ENCODE peak calls at places on chromosomes 3 and 15, in nine cellular contexts. S, J, C, F, Y, V, H, P and Q are unnamed samples.

GRCh38 chr3:71926690-71927089 is 141.7 kb upstream of the PROK2 start:
- DNase-seq in S (no peak), H (no peak), Y (no peak), F (no peak), J (no peak), C (no peak), V (no peak), P (peak; percentile 32), Q (no peak)

GRCh38 chr15:70420421-70421196 is 322.9 kb upstream of the TLE3 start:
- DNase-seq in P (no peak), S (no peak), V (no peak), H (no peak), F (no peak), Y (no peak), C (no peak), J (no peak), Q (no peak)

GRCh38 chr3:632571-633170 is 436.1 kb downstream of the CHL1 start:
- DNase-seq in P (peak; percentile 13), H (peak; percentile 46), J (peak; percentile 18), S (no peak), C (peak; percentile 1), F (peak; percentile 58), V (no peak), Y (peak; percentile 11), Q (no peak)

GRCh38 chr15:38453971-38454686 is at the start of gene FAM98B:
- DNase-seq in H (peak; percentile 90), V (peak; percentile 96), J (peak; percentile 68), P (peak; percentile 64), Y (peak; percentile 85), C (peak; percentile 91), F (peak; percentile 88), S (peak; percentile 69), Q (peak; percentile 77)

GRCh38 chr15:71218272-71218805 is 103.1 kb downstream of the THSD4 start:
- DNase-seq in H (no peak), J (no peak), Y (no peak), S (no peak), P (no peak), V (no peak), F (no peak), C (no peak), Q (no peak)

GRCh38 chr3:49469037-49469875 is 811 bp upstream of the DAG1 start:
- DNase-seq in J (peak; percentile 76), S (no peak), C (peak; percentile 86), V (peak; percentile 91), F (peak; percentile 67), H (no peak), Y (peak; percentile 66), P (peak; percentile 9), Q (no peak)

GRCh38 chr3:177441281-177441812 is 244.1 kb upstream of the TBL1XR1 start:
- DNase-seq in J (no peak), S (no peak), C (peak; percentile 35), P (no peak), Y (no peak), H (no peak), F (peak; percentile 46), V (no peak), Q (no peak)

GRCh38 chr15:77654975-77655374 is 22.3 kb upstream of the LINGO1 start:
- DNase-seq in C (no peak), H (no peak), V (no peak), S (no peak), J (peak; percentile 46), P (peak; percentile 37), Y (no peak), F (no peak), Q (no peak)

GRCh38 chr3:185341616-185342457 is 21.1 kb upstream of the MAP3K13 start:
- DNase-seq in Y (peak; percentile 35), S (no peak), H (no peak), J (no peak), F (no peak), V (no peak), P (no peak), C (no peak), Q (no peak)

GRCh38 chr15:66483131-66483566 is 14.4 kb downstream of the SNAPC5 start:
- DNase-seq in H (no peak), S (no peak), P (no peak), Y (peak; percentile 78), F (peak; percentile 68), V (no peak), C (peak; percentile 42), J (no peak), Q (no peak)

GRCh38 chr3:188272481-188273372 is 118.8 kb downstream of the LPP start:
- DNase-seq in C (peak; percentile 66), H (no peak), Y (no peak), P (no peak), V (no peak), S (no peak), F (peak; percentile 96), J (peak; percentile 54), Q (no peak)

GRCh38 chr15:90946941-90947576 is 7.6 kb upstream of the RCCD1 start:
- DNase-seq in J (no peak), V (peak; percentile 20), Y (no peak), C (no peak), F (no peak), H (no peak), P (no peak), S (no peak), Q (no peak)

GRCh38 chr3:108403198-108403597 is 106.8 kb downstream of the HHLA2 start:
- DNase-seq in V (no peak), S (no peak), C (no peak), F (no peak), J (no peak), P (no peak), H (no peak), Y (no peak), Q (no peak)

GRCh38 chr15:88842156-88842555 is 38.9 kb downstream of the ACAN start:
- DNase-seq in Y (no peak), H (no peak), S (no peak), C (no peak), P (no peak), J (no peak), F (no peak), V (no peak), Q (no peak)

GRCh38 chr3:45258317-45258716 is 32.2 kb upstream of the TMEM158 start:
- DNase-seq in Y (no peak), H (no peak), P (no peak), F (no peak), V (no peak), C (no peak), S (no peak), J (no peak), Q (no peak)

GRCh38 chr3:172676208-172676920 is 34.5 kb downstream of the NCEH1 start:
- DNase-seq in C (no peak), V (no peak), Y (no peak), J (no peak), P (no peak), S (no peak), F (no peak), H (no peak), Q (no peak)

GRCh38 chr3:141393151-141394076 is 25.1 kb downstream of the ZBTB38 start:
- DNase-seq in S (no peak), F (no peak), Y (no peak), H (no peak), V (no peak), C (no peak), J (no peak), P (peak; percentile 43), Q (no peak)

GRCh38 chr15:83108266-83109219 is 1.1 kb downstream of the TM6SF1 start:
- DNase-seq in F (no peak), V (peak; percentile 77), C (no peak), Y (no peak), H (peak; percentile 13), S (no peak), P (no peak), J (peak; percentile 28), Q (no peak)

GRCh38 chr15:82677720-82678323 is 30.7 kb upstream of the CPEB1 start:
- DNase-seq in P (no peak), H (no peak), J (no peak), C (no peak), Y (no peak), F (no peak), V (no peak), S (no peak), Q (no peak)

GRCh38 chr3:161305095-161305991 is 66.0 kb downstream of the SPTSSB start:
- DNase-seq in H (peak; percentile 7), C (peak; percentile 59), P (peak; percentile 31), Y (no peak), S (no peak), V (no peak), F (peak; percentile 47), J (peak; percentile 10), Q (no peak)

GRCh38 chr3:27166888-27167287 is 202.3 kb downstream of the NEK10 start:
- DNase-seq in V (no peak), P (no peak), J (peak; percentile 25), H (no peak), Y (no peak), S (no peak), F (peak; percentile 97), C (peak; percentile 84), Q (no peak)

GRCh38 chr15:81312790-81313543 is 11.0 kb downstream of the STARD5 start:
- DNase-seq in H (no peak), S (no peak), C (peak; percentile 93), Y (peak; percentile 8), F (peak; percentile 99), J (peak; percentile 88), P (no peak), V (peak; percentile 88), Q (no peak)

GRCh38 chr15:78641876-78642275 is 866 bp upstream of the CHRNB4 start:
- DNase-seq in P (no peak), H (no peak), C (no peak), Y (no peak), V (no peak), J (no peak), S (no peak), F (no peak), Q (no peak)

GRCh38 chr15:34753236-34753894 is 1.4 kb downstream of the GJD2 start:
- DNase-seq in V (peak; percentile 81), S (no peak), Y (peak; percentile 6), H (no peak), J (peak; percentile 25), F (peak; percentile 63), P (no peak), C (peak; percentile 81), Q (no peak)

GRCh38 chr15:37793851-37794250 is 140.6 kb upstream of the TMCO5A start:
- DNase-seq in S (no peak), V (no peak), C (no peak), H (no peak), Y (no peak), P (no peak), F (peak; percentile 29), J (peak; percentile 2), Q (no peak)

GRCh38 chr15:51299187-51300015 is 39.0 kb downstream of the CYP19A1 start:
- DNase-seq in H (no peak), Y (peak; percentile 11), J (no peak), F (no peak), V (no peak), S (no peak), C (no peak), P (no peak), Q (no peak)

GRCh38 chr3:46934508-46935167 is 41.9 kb downstream of the CCDC12 start:
- DNase-seq in V (peak; percentile 81), H (no peak), S (no peak), Y (no peak), P (no peak), C (peak; percentile 40), F (peak; percentile 60), J (no peak), Q (no peak)

GRCh38 chr3:172673210-172673679 is 37.6 kb downstream of the NCEH1 start:
- DNase-seq in V (no peak), C (peak; percentile 65), J (no peak), S (peak; percentile 35), Y (no peak), P (peak; percentile 83), H (peak; percentile 77), F (peak; percentile 84), Q (peak; percentile 27)